ENCODE peak calls at places on chromosomes 16 and 17, in nine cellular contexts. S is activated effector memory CD4-positive, alpha-beta T cell treated with anti-CD3 and anti-CD28 coated beads, Interleukin-2, amount 50 U/mL, for 16 hours; A is activated T-helper 9 cell treated with anti-CD3 and anti-CD28 coated beads, Interleukin-2, amount 50 U/mL, for 16 hours; O is DMS153; R is WTC11; Y is left lung; M is activated CD8-positive, alpha-beta T cell treated with anti-CD3 and anti-CD28 coated beads, Interleukin-2, amount 10 ng/mL, durations not matched to agents 7 days and 5 days; V is HEK293T; N is occipital lobe. Q is an unnamed sample.

GRCh38 chr17:12993631-12994030 is 24.2 kb downstream of the ELAC2 start:
- DNase-seq in S (peak; percentile 58), A (no peak), O (no peak), R (no peak), Y (no peak), M (no peak), V (no peak), N (no peak), Q (no peak)

GRCh38 chr16:70737377-70738082 is 51.7 kb upstream of the MTSS2 start:
- DNase-seq in S (peak; percentile 83), A (peak; percentile 43), O (no peak), R (no peak), Y (peak; percentile 81), M (peak; percentile 91), V (no peak), N (no peak), Q (peak; percentile 73)

GRCh38 chr17:57599271-57600045 is 145.6 kb downstream of the CCDC182 start:
- DNase-seq in S (no peak), A (no peak), O (no peak), R (no peak), Y (no peak), M (peak; percentile 45), V (no peak), N (no peak), Q (no peak)

GRCh38 chr16:62965831-62966230 is 929.6 kb upstream of the CDH8 start:
- DNase-seq in S (no peak), A (no peak), O (no peak), R (no peak), Y (no peak), M (no peak), V (no peak), N (no peak), Q (no peak)

GRCh38 chr16:28846933-28847273 is 755 bp upstream of the TUFM start:
- DNase-seq in S (no peak), A (no peak), O (no peak), R (no peak), Y (no peak), M (peak; percentile 37), V (no peak), N (no peak), Q (no peak)

GRCh38 chr16:23544436-23544835 is 12.7 kb downstream of the EARS2 start:
- DNase-seq in S (no peak), A (no peak), O (no peak), R (no peak), Y (no peak), M (no peak), V (no peak), N (no peak), Q (no peak)

GRCh38 chr16:30656974-30657865 is 1.0 kb upstream of the FBRS start:
- DNase-seq in S (no peak), A (no peak), O (peak; percentile 40), R (no peak), Y (no peak), M (no peak), V (no peak), N (no peak), Q (no peak)

GRCh38 chr17:42577140-42577531 is 393 bp downstream of the PSMC3IP start:
- DNase-seq in S (no peak), A (no peak), O (no peak), R (no peak), Y (no peak), M (no peak), V (no peak), N (no peak), Q (no peak)

GRCh38 chr16:68356249-68356918 is 45.6 kb downstream of the PRMT7 start:
- DNase-seq in S (peak; percentile 87), A (peak; percentile 47), O (no peak), R (no peak), Y (peak; percentile 76), M (peak; percentile 92), V (no peak), N (no peak), Q (no peak)

GRCh38 chr17:41284043-41284442 is 8.5 kb downstream of the KRTAP9-7 start:
- DNase-seq in S (no peak), A (no peak), O (no peak), R (no peak), Y (no peak), M (no peak), V (no peak), N (no peak), Q (no peak)

GRCh38 chr17:82022310-82022980 is at the start of gene CENPX:
- DNase-seq in S (no peak), A (no peak), O (no peak), R (no peak), Y (no peak), M (peak; percentile 43), V (no peak), N (no peak), Q (no peak)

GRCh38 chr16:56191807-56192643 is 736 bp downstream of the GNAO1 start:
- DNase-seq in S (peak; percentile 65), A (no peak), O (no peak), R (no peak), Y (no peak), M (no peak), V (no peak), N (no peak), Q (no peak)

GRCh38 chr17:40318835-40319332 is 9.9 kb downstream of the RARA start:
- DNase-seq in S (peak; percentile 73), A (no peak), O (no peak), R (peak; percentile 13), Y (peak; percentile 81), M (no peak), V (no peak), N (no peak), Q (peak; percentile 49)

GRCh38 chr16:86994651-86995171 is 322.5 kb downstream of the C16orf95 start:
- DNase-seq in S (no peak), A (no peak), O (no peak), R (no peak), Y (no peak), M (no peak), V (no peak), N (no peak), Q (no peak)

GRCh38 chr17:21400816-21401593 is 24.8 kb downstream of the KCNJ12 start:
- DNase-seq in S (no peak), A (no peak), O (no peak), R (no peak), Y (peak; percentile 76), M (no peak), V (no peak), N (no peak), Q (no peak)

GRCh38 chr17:10612957-10613744 is 44.0 kb downstream of the MYH3 start:
- DNase-seq in S (no peak), A (no peak), O (no peak), R (no peak), Y (no peak), M (no peak), V (no peak), N (no peak), Q (no peak)

GRCh38 chr16:14310519-14310991 is 239.4 kb downstream of the MRTFB start:
- DNase-seq in S (no peak), A (no peak), O (no peak), R (peak; percentile 41), Y (no peak), M (no peak), V (no peak), N (no peak), Q (no peak)

GRCh38 chr16:8888951-8889892 is 7.1 kb downstream of the LITAFD start:
- DNase-seq in S (no peak), A (no peak), O (no peak), R (no peak), Y (no peak), M (no peak), V (no peak), N (no peak), Q (peak; percentile 35)

GRCh38 chr16:19235478-19235877 is 50.1 kb upstream of the CLEC19A start:
- DNase-seq in S (no peak), A (no peak), O (no peak), R (no peak), Y (no peak), M (no peak), V (no peak), N (no peak), Q (no peak)

GRCh38 chr17:40019140-40019991 is 4.1 kb downstream of the CSF3 start:
- DNase-seq in S (no peak), A (no peak), O (no peak), R (peak; percentile 24), Y (peak; percentile 70), M (no peak), V (no peak), N (no peak), Q (no peak)

GRCh38 chr17:34059423-34060220 is 195.5 kb upstream of the CCL2 start:
- DNase-seq in S (no peak), A (no peak), O (no peak), R (no peak), Y (no peak), M (no peak), V (no peak), N (no peak), Q (no peak)

GRCh38 chr17:74449773-74450172 is 16.7 kb upstream of the CD300A start:
- DNase-seq in S (no peak), A (no peak), O (no peak), R (no peak), Y (peak; percentile 52), M (no peak), V (no peak), N (no peak), Q (no peak)

GRCh38 chr16:53614346-53614745 is 89.3 kb downstream of the RPGRIP1L start:
- DNase-seq in S (no peak), A (no peak), O (no peak), R (no peak), Y (no peak), M (no peak), V (no peak), N (no peak), Q (no peak)

GRCh38 chr16:57548424-57548823 is 6.0 kb downstream of the ADGRG5 start:
- DNase-seq in S (no peak), A (no peak), O (no peak), R (no peak), Y (no peak), M (no peak), V (no peak), N (no peak), Q (no peak)

GRCh38 chr16:11799509-11800384 is 2.7 kb upstream of the ZC3H7A start:
- DNase-seq in S (peak; percentile 75), A (no peak), O (no peak), R (no peak), Y (no peak), M (no peak), V (no peak), N (no peak), Q (no peak)

GRCh38 chr17:72901098-72901497 is 191.4 kb downstream of the SLC39A11 start:
- DNase-seq in S (no peak), A (no peak), O (no peak), R (no peak), Y (no peak), M (no peak), V (no peak), N (no peak), Q (no peak)

GRCh38 chr17:74282587-74283370 is 8.7 kb downstream of the DNAI2 start:
- DNase-seq in S (peak; percentile 85), A (peak; percentile 54), O (no peak), R (no peak), Y (peak; percentile 10), M (peak; percentile 69), V (no peak), N (no peak), Q (no peak)

GRCh38 chr17:75295220-75296158 is 6.3 kb upstream of the SLC25A19 start:
- DNase-seq in S (no peak), A (no peak), O (no peak), R (no peak), Y (no peak), M (no peak), V (no peak), N (no peak), Q (no peak)

GRCh38 chr17:1726626-1727257 is 2.2 kb downstream of the WDR81 start:
- DNase-seq in S (no peak), A (no peak), O (no peak), R (no peak), Y (no peak), M (no peak), V (no peak), N (no peak), Q (no peak)

GRCh38 chr17:78780335-78780734 is 1.7 kb downstream of the CYTH1 start:
- DNase-seq in S (no peak), A (no peak), O (no peak), R (no peak), Y (no peak), M (peak; percentile 50), V (no peak), N (no peak), Q (no peak)

GRCh38 chr17:17749921-17750320 is 68.7 kb downstream of the RAI1 start:
- DNase-seq in S (peak; percentile 77), A (peak; percentile 26), O (no peak), R (peak; percentile 86), Y (no peak), M (peak; percentile 83), V (peak; percentile 68), N (peak; percentile 64), Q (no peak)